ENCODE peak calls at places on chromosomes 16 and 17, in six cellular contexts. K is SW 1271, O is cardiac muscle cell, J is H1, B is GM19239, Z is NCI-H2171. S is an unnamed sample.

GRCh38 chr17:6476061-6476833 is 32.0 kb downstream of the PIMREG start:
- DNase-seq in K (no peak), O (no peak), J (no peak), B (no peak), Z (no peak), S (no peak)

GRCh38 chr17:7982666-7983065 is 19.7 kb upstream of the GUCY2D start:
- DNase-seq in K (no peak), O (peak; percentile 41), J (no peak), B (no peak), Z (no peak), S (no peak)

GRCh38 chr16:86663691-86664517 is 85.6 kb downstream of the FOXL1 start:
- DNase-seq in K (peak; percentile 21), O (no peak), J (no peak), B (no peak), Z (no peak), S (no peak)

GRCh38 chr16:64627288-64627687 is 494.6 kb downstream of the CDH11 start:
- DNase-seq in K (no peak), O (no peak), J (peak; percentile 49), B (no peak), Z (peak; percentile 73), S (no peak)

GRCh38 chr16:68590201-68590994 is 51.3 kb downstream of the ZFP90 start:
- DNase-seq in K (no peak), O (peak; percentile 83), J (peak; percentile 97), B (peak; percentile 32), Z (no peak), S (peak; percentile 52)

GRCh38 chr17:28644782-28645575 is at the start of gene BLTP2:
- DNase-seq in K (peak; percentile 89), O (peak; percentile 97), J (peak; percentile 91), B (peak; percentile 91), Z (peak; percentile 94), S (peak; percentile 97)

GRCh38 chr17:64240741-64241347 is 22.2 kb downstream of the TEX2 start:
- DNase-seq in K (peak; percentile 10), O (no peak), J (no peak), B (no peak), Z (no peak), S (no peak)

GRCh38 chr16:28981517-28981916 is 3.3 kb upstream of the LAT start:
- DNase-seq in K (no peak), O (no peak), J (peak; percentile 90), B (no peak), Z (no peak), S (peak; percentile 75)

GRCh38 chr17:69884361-69884760 is 190.7 kb upstream of the KCNJ16 start:
- DNase-seq in K (no peak), O (no peak), J (no peak), B (no peak), Z (no peak), S (no peak)

GRCh38 chr16:85557083-85557975 is 55.8 kb upstream of the GSE1 start:
- DNase-seq in K (peak; percentile 34), O (no peak), J (peak; percentile 63), B (peak; percentile 48), Z (peak; percentile 78), S (peak; percentile 69)

GRCh38 chr17:42843358-42843934 is 934 bp upstream of the AOC2 start:
- DNase-seq in K (peak; percentile 59), O (peak; percentile 63), J (no peak), B (no peak), Z (peak; percentile 32), S (peak; percentile 55)

GRCh38 chr17:41777157-41777578 is 9.3 kb downstream of the JUP start:
- DNase-seq in K (peak; percentile 7), O (peak; percentile 25), J (peak; percentile 56), B (no peak), Z (no peak), S (no peak)

GRCh38 chr17:76569607-76570279 is 15.9 kb downstream of the ST6GALNAC2 start:
- DNase-seq in K (no peak), O (no peak), J (no peak), B (no peak), Z (no peak), S (no peak)

GRCh38 chr17:35315283-35315682 is 58.1 kb downstream of the SLFN11 start:
- DNase-seq in K (no peak), O (no peak), J (peak; percentile 41), B (no peak), Z (no peak), S (peak; percentile 31)

GRCh38 chr16:57985204-57986121 is 14.5 kb upstream of the CNGB1 start:
- DNase-seq in K (no peak), O (peak; percentile 14), J (peak; percentile 72), B (no peak), Z (no peak), S (no peak)

GRCh38 chr17:58007781-58008706 is 998 bp upstream of the SRSF1 start:
- DNase-seq in K (no peak), O (no peak), J (no peak), B (no peak), Z (no peak), S (no peak)